ENCODE peak calls at places on chromosomes 3 and 15, in nine cellular contexts. A, B, Q, N, T, H, K, V and S are unnamed samples.

GRCh38 chr3:123122525-123123315 is 55.9 kb downstream of the PDIA5 start:
- DNase-seq in Q (peak), B (no peak), H (no peak), N (no peak), T (no peak), A (no peak), V (no peak), K (peak), S (no peak)

GRCh38 chr3:71509024-71509423 is 74.5 kb downstream of the FOXP1 start:
- DNase-seq in Q (no peak), H (no peak), B (no peak), V (no peak), T (no peak), K (no peak), N (no peak), A (no peak), S (no peak)

GRCh38 chr15:85479071-85479647 is 98.8 kb downstream of the AKAP13 start:
- DNase-seq in A (no peak), K (peak), N (no peak), B (no peak), H (no peak), Q (peak), V (no peak), T (peak), S (no peak)

GRCh38 chr3:186425788-186426730 is 64.0 kb upstream of the DGKG start:
- DNase-seq in Q (peak), V (no peak), H (no peak), B (no peak), K (peak), A (no peak), T (peak), N (no peak), S (peak)

GRCh38 chr3:126987129-126987528 is 4.2 kb downstream of the PLXNA1 start:
- DNase-seq in N (no peak), A (no peak), K (no peak), B (no peak), Q (no peak), V (no peak), T (no peak), H (no peak), S (no peak)

GRCh38 chr15:77358545-77359240 is 61.2 kb downstream of the PEAK1 start:
- DNase-seq in H (no peak), K (no peak), T (no peak), A (no peak), B (no peak), N (no peak), Q (no peak), V (no peak), S (no peak)

GRCh38 chr15:32959077-32959476 is 235.4 kb downstream of the FMN1 start:
- DNase-seq in B (no peak), T (no peak), Q (peak), A (no peak), N (no peak), H (no peak), K (peak), V (no peak), S (no peak)

GRCh38 chr15:83682476-83683162 is 28.7 kb downstream of the ADAMTSL3 start:
- DNase-seq in V (no peak), N (no peak), H (no peak), Q (no peak), T (no peak), B (no peak), A (no peak), K (no peak), S (no peak)

GRCh38 chr3:13219077-13219901 is 146.1 kb upstream of the IQSEC1 start:
- DNase-seq in T (no peak), N (no peak), Q (no peak), K (no peak), H (no peak), V (no peak), A (no peak), B (no peak), S (no peak)

GRCh38 chr3:145898487-145898886 is 262.5 kb downstream of the PLOD2 start:
- DNase-seq in V (no peak), Q (peak), A (no peak), N (no peak), H (no peak), K (no peak), T (no peak), B (no peak), S (no peak)

GRCh38 chr3:16600771-16601538 is 4.3 kb downstream of the DAZL start:
- DNase-seq in A (no peak), Q (peak), H (peak), B (peak), T (peak), K (peak), N (peak), V (peak), S (peak)

GRCh38 chr3:150784747-150785125 is 21.8 kb upstream of the SIAH2 start:
- DNase-seq in T (no peak), N (no peak), Q (no peak), B (no peak), H (no peak), V (no peak), A (no peak), K (peak), S (no peak)

GRCh38 chr3:160986060-160986459 is 119.1 kb downstream of the B3GALNT1 start:
- DNase-seq in H (no peak), B (no peak), T (no peak), A (no peak), Q (peak), V (no peak), K (no peak), N (no peak), S (no peak)

GRCh38 chr3:150739877-150740645 is 22.9 kb downstream of the SIAH2 start:
- DNase-seq in H (no peak), V (no peak), A (no peak), T (no peak), B (no peak), N (no peak), K (no peak), Q (no peak), S (no peak)

GRCh38 chr15:92936693-92937092 is 36.6 kb downstream of the CHD2 start:
- DNase-seq in K (no peak), B (no peak), N (no peak), H (no peak), V (no peak), Q (no peak), T (no peak), A (no peak), S (no peak)

GRCh38 chr15:40108061-40108854 is 421 bp downstream of the BMF start:
- DNase-seq in B (no peak), N (no peak), Q (peak), K (peak), H (peak), A (no peak), V (no peak), T (no peak), S (no peak)

GRCh38 chr15:28911295-28911979 is 25.7 kb downstream of the APBA2 start:
- DNase-seq in V (no peak), N (no peak), B (no peak), A (no peak), T (no peak), Q (no peak), K (no peak), H (no peak), S (no peak)

GRCh38 chr3:157174265-157174615 is 14.3 kb upstream of the CCNL1 start:
- DNase-seq in N (no peak), H (peak), T (no peak), V (no peak), K (no peak), A (no peak), Q (no peak), B (no peak), S (no peak)

GRCh38 chr3:159672728-159673471 is 315.7 kb upstream of the IL12A start:
- DNase-seq in H (no peak), Q (peak), B (no peak), A (no peak), K (no peak), V (no peak), N (no peak), T (no peak), S (no peak)

GRCh38 chr3:13073042-13073906 is at the start of gene IQSEC1:
- DNase-seq in H (no peak), A (peak), N (peak), V (peak), B (no peak), Q (peak), K (no peak), T (no peak), S (no peak)

GRCh38 chr3:156743859-156744258 is 69.5 kb downstream of the TIPARP start:
- DNase-seq in A (no peak), K (no peak), Q (no peak), T (no peak), N (no peak), V (no peak), B (no peak), H (no peak), S (no peak)

GRCh38 chr3:198017100-198017499 is 57.1 kb downstream of the LMLN start:
- DNase-seq in H (no peak), N (no peak), B (no peak), T (no peak), V (no peak), K (no peak), A (no peak), Q (no peak), S (no peak)

GRCh38 chr15:66780172-66780972 is 78.3 kb downstream of the SMAD6 start:
- DNase-seq in Q (peak), A (no peak), V (peak), H (peak), T (peak), N (no peak), B (no peak), K (peak), S (no peak)

GRCh38 chr3:24088782-24089181 is 143.7 kb downstream of the NR1D2 start:
- DNase-seq in A (no peak), K (peak), V (no peak), T (no peak), B (peak), H (no peak), N (no peak), Q (peak), S (no peak)

GRCh38 chr3:160130950-160131349 is 94.3 kb upstream of the C3orf80 start:
- DNase-seq in T (peak), Q (peak), B (no peak), N (no peak), A (no peak), V (no peak), K (peak), H (no peak), S (no peak)

GRCh38 chr3:54358969-54359648 is 236.8 kb downstream of the CACNA2D3 start:
- DNase-seq in Q (no peak), K (no peak), B (no peak), N (no peak), V (no peak), A (no peak), T (no peak), H (no peak), S (no peak)

GRCh38 chr3:70989174-70989573 is 594.4 kb downstream of the FOXP1 start:
- DNase-seq in K (peak), B (no peak), T (peak), Q (peak), H (no peak), N (no peak), A (no peak), V (no peak), S (peak)

GRCh38 chr3:99872633-99873254 is 55.1 kb downstream of the CMSS1 start:
- DNase-seq in H (no peak), N (no peak), B (no peak), T (no peak), Q (no peak), V (no peak), A (no peak), K (no peak), S (no peak)

GRCh38 chr15:39692464-39693327 is 89.9 kb downstream of the FSIP1 start:
- DNase-seq in B (no peak), V (no peak), H (no peak), A (peak), K (no peak), T (no peak), N (peak), Q (no peak), S (no peak)

GRCh38 chr3:186094696-186095095 is 14.2 kb downstream of the ETV5 start:
- DNase-seq in N (no peak), A (no peak), B (no peak), K (no peak), Q (no peak), V (no peak), T (no peak), H (no peak), S (no peak)

GRCh38 chr3:64687781-64688515 is at the start of gene ADAMTS9:
- DNase-seq in B (no peak), T (peak), V (no peak), H (peak), Q (peak), K (peak), A (peak), N (no peak), S (no peak)

GRCh38 chr15:89971592-89971997 is 29.5 kb upstream of the ZNF710 start:
- DNase-seq in T (no peak), N (no peak), V (no peak), K (peak), Q (peak), B (peak), A (no peak), H (peak), S (peak)

GRCh38 chr3:194749631-194750271 is 64.1 kb downstream of the FAM43A start:
- DNase-seq in T (no peak), A (peak), V (no peak), N (no peak), K (no peak), H (no peak), Q (no peak), B (no peak), S (no peak)

GRCh38 chr3:45765286-45765851 is 31.0 kb downstream of the SLC6A20 start:
- DNase-seq in T (no peak), N (no peak), H (no peak), A (no peak), Q (no peak), B (no peak), V (no peak), K (no peak), S (no peak)

GRCh38 chr15:62482715-62483429 is 317.8 kb upstream of the C2CD4B start:
- DNase-seq in V (no peak), K (peak), H (peak), B (no peak), Q (no peak), A (no peak), N (no peak), T (no peak), S (no peak)

GRCh38 chr15:69573815-69574472 is 121.3 kb downstream of the RPLP1 start:
- DNase-seq in K (peak), Q (peak), N (no peak), T (no peak), B (no peak), V (no peak), A (no peak), H (no peak), S (no peak)

GRCh38 chr3:188320757-188321156 is 166.8 kb downstream of the LPP start:
- DNase-seq in B (no peak), K (peak), T (no peak), H (no peak), V (no peak), Q (peak), A (no peak), N (no peak), S (no peak)

GRCh38 chr3:110814170-110815007 is 257.2 kb upstream of the NECTIN3 start:
- DNase-seq in N (no peak), B (no peak), Q (peak), T (peak), H (peak), K (peak), A (no peak), V (no peak), S (peak)

GRCh38 chr15:50046868-50047267 is 72.2 kb downstream of the ATP8B4 start:
- DNase-seq in N (no peak), Q (no peak), H (no peak), B (no peak), A (no peak), K (no peak), V (no peak), T (no peak), S (no peak)